ENCODE peak calls at places on chromosomes 3 and 15, in six cellular contexts. G is bronchial epithelial cell, K is HL-60, E is glutamatergic neuron, U is endothelial cell, C is LNCaP clone FGC. B is an unnamed sample.

GRCh38 chr15:79218588-79219200 is 63.8 kb upstream of the ANKRD34C start:
- DNase-seq in G (peak), K (no peak), E (no peak), U (no peak), C (peak), B (no peak)

GRCh38 chr3:5489536-5489935 is 302.0 kb downstream of the EDEM1 start:
- DNase-seq in G (no peak), K (no peak), E (no peak), U (no peak), C (no peak), B (no peak)

GRCh38 chr3:165919284-165919683 is 82.1 kb upstream of the BCHE start:
- DNase-seq in G (no peak), K (no peak), E (no peak), U (no peak), C (no peak), B (no peak)

GRCh38 chr15:53833134-53833624 is 73.7 kb upstream of the WDR72 start:
- DNase-seq in G (no peak), K (no peak), E (no peak), U (no peak), C (peak), B (no peak)

GRCh38 chr3:55897573-55898224 is 410.6 kb upstream of the WNT5A start:
- DNase-seq in G (peak), K (no peak), E (no peak), U (peak), C (peak), B (no peak)

GRCh38 chr3:37887824-37888223 is 26.1 kb downstream of the CTDSPL start:
- DNase-seq in G (no peak), K (no peak), E (no peak), U (no peak), C (no peak), B (no peak)

GRCh38 chr15:89139613-89140499 is 51.6 kb downstream of the ABHD2 start:
- DNase-seq in G (no peak), K (no peak), E (peak), U (no peak), C (peak), B (no peak)

GRCh38 chr3:168341965-168342719 is 246.4 kb upstream of the GOLIM4 start:
- DNase-seq in G (no peak), K (no peak), E (no peak), U (no peak), C (no peak), B (no peak)

GRCh38 chr3:41650406-41650805 is 311.5 kb downstream of the ULK4 start:
- DNase-seq in G (no peak), K (no peak), E (no peak), U (no peak), C (no peak), B (no peak)

GRCh38 chr15:88894348-88894818 is 961 bp downstream of the HAPLN3 start:
- DNase-seq in G (peak), K (peak), E (peak), U (peak), C (no peak), B (no peak)

GRCh38 chr3:101954946-101955345 is 105.6 kb downstream of the NFKBIZ start:
- DNase-seq in G (no peak), K (no peak), E (no peak), U (no peak), C (no peak), B (no peak)

GRCh38 chr15:33985751-33986150 is 17.5 kb downstream of the CHRM5 start:
- DNase-seq in G (no peak), K (no peak), E (no peak), U (no peak), C (no peak), B (no peak)

GRCh38 chr15:81071130-81071529 is 62.9 kb upstream of the CFAP161 start:
- DNase-seq in G (peak), K (no peak), E (no peak), U (no peak), C (no peak), B (no peak)

GRCh38 chr3:146834917-146835316 is 229.8 kb upstream of the PLSCR5 start:
- DNase-seq in G (no peak), K (no peak), E (no peak), U (no peak), C (peak), B (no peak)

GRCh38 chr3:48119495-48120193 is 68.6 kb downstream of the CDC25A start:
- DNase-seq in G (no peak), K (no peak), E (no peak), U (no peak), C (no peak), B (no peak)

GRCh38 chr3:194294199-194294887 is 56.8 kb downstream of the CPN2 start:
- DNase-seq in G (no peak), K (no peak), E (peak), U (no peak), C (no peak), B (no peak)

GRCh38 chr15:85766007-85766831 is 28.5 kb downstream of the KLHL25 start:
- DNase-seq in G (no peak), K (no peak), E (peak), U (no peak), C (no peak), B (no peak)

GRCh38 chr15:77871838-77872371 is 205.6 kb downstream of the TBC1D2B start:
- DNase-seq in G (no peak), K (no peak), E (peak), U (peak), C (no peak), B (no peak)

GRCh38 chr3:129908417-129908816 is 14.9 kb upstream of the TMCC1 start:
- DNase-seq in G (no peak), K (no peak), E (no peak), U (no peak), C (peak), B (no peak)

GRCh38 chr3:194136519-194137313 is 768 bp downstream of the HES1 start:
- DNase-seq in G (peak), K (peak), E (peak), U (peak), C (peak), B (no peak)

GRCh38 chr3:129116482-129116946 is 5.1 kb downstream of the RAB43 start:
- DNase-seq in G (no peak), K (peak), E (no peak), U (no peak), C (no peak), B (no peak)

GRCh38 chr15:35519536-35520149 is 26.3 kb downstream of the DPH6 start:
- DNase-seq in G (peak), K (peak), E (no peak), U (peak), C (peak), B (no peak)

GRCh38 chr15:35522061-35522460 is 23.9 kb downstream of the DPH6 start:
- DNase-seq in G (no peak), K (no peak), E (no peak), U (peak), C (no peak), B (peak)
- TF ChIP-seq CTCF in G (no peak), K (no peak), E (peak), U (peak), C (no peak), B (peak)

DNA sequence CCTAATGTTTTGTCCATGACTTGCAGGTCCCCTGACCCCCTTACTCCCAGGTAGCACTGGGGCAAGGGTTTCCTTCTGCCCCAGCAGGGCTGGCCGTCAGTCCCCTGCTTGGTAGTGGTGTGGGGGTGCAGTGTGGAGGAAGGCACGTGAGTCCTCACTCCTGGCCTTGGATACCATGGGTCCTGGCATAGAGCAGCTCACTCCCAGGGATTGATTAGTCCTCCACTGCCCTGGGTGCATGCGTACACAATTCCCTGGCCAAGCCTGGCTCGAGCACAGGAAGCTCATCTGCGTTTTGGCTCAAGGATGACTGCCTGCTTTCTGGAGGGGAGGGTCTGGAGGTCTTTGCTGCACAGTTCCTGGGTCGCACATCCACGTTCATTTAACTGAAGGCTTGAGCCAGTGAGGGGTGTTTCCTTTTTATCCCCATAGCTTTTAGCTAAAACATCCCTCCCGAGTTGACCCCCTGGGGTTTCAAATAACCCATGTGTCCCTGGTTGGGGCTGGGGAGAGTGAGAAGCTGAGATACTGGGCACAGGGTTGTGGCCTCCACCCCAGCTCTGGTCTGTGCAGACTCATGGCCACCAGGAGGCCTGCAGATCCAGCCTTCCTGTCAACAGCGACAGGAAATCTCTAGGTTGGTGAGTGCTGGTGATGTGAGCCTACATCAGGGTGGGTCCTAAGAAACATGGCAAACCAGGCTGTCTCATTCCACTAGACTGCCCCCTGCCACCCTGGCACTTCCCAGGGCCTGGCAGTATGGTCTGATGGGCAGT is 11.5 kb downstream of the HEMK1 start:
- DNase-seq in G (no peak), K (no peak), E (no peak), U (no peak), C (no peak), B (no peak)
- TF ChIP-seq CTCF in G (no peak), K (no peak), E (no peak), U (peak), C (no peak), B (no peak)

GRCh38 chr3:192108820-192109219 is 618.5 kb downstream of the FGF12 start:
- DNase-seq in G (no peak), K (no peak), E (no peak), U (no peak), C (no peak), B (no peak)
- TF ChIP-seq CTCF in G (no peak), K (no peak), E (no peak), U (no peak), C (no peak), B (no peak)

GRCh38 chr15:39438795-39439577 is 141.9 kb upstream of the THBS1 start:
- DNase-seq in G (no peak), K (no peak), E (no peak), U (no peak), C (no peak), B (no peak)
- TF ChIP-seq CTCF in G (peak), K (no peak), E (no peak), U (no peak), C (peak), B (no peak)

DNA sequence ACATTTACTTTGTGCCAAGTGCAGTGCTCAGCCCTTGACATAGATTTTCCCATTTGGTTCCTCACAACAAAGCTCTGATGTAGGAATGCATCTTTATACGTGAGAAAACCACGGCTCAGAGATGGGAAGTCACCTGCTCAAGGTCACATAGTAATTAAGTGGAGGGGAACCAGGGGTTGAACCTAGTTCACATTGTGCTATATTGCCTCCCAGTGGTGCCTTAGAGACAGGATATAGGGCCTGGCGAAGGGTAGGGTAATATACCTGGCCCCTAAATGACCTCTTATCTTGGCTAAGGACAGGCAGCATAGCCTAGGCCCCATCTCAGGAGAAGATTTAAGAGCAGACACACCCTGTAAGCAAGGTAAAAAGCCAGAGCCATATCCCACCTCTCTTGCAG is 71.5 kb downstream of the FOXP1 start:
- DNase-seq in G (no peak), K (peak), E (no peak), U (no peak), C (no peak), B (no peak)
- TF ChIP-seq CTCF in G (peak), K (peak), E (no peak), U (no peak), C (peak), B (no peak)

GRCh38 chr3:15983693-15984092 is 185.9 kb upstream of the ANKRD28 start:
- DNase-seq in G (no peak), K (no peak), E (no peak), U (no peak), C (no peak), B (no peak)

DNA sequence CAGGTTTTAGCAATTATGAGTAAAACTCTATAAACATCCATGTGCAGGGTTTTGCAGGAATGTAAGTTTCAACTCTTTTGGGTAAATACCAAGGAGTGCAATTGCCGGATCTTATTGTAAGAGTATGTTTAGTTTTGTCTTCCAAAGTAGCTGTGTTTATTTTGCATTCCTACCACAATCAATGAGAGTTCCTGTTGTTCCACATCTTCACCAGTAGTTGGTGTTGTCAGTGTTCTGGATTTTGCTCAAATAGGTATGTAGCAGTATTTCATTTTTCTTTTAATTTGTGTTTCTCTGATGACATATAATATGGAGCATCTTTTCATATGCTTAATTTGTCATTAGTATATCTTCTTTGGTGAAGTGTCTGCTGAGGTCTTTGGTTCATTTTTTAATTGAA is 185.1 kb upstream of the GALNT15 start:
- DNase-seq in G (peak), K (no peak), E (no peak), U (no peak), C (no peak), B (peak)
- TF ChIP-seq CTCF in G (peak), K (peak), E (peak), U (peak), C (peak), B (peak)

DNA sequence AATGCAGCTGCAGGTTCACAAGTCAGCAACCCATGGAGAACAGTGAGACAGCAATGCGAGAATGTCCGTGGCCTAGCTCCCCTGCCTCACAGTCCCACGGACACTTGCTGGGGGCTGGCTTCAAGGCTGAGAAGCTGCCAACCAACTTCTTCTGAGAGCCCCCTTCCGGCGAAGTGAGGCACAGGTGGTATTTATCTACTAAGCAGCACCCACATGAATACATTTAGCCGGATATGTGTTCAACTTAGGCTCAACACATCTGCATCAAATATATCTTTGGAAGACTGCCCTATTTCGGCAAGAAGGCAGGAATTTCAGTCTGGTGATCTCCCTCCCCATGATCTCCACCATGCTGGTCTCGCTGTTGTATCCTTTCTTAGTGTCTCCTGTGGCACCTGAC is 341.0 kb upstream of the NR2E3 start:
- DNase-seq in G (no peak), K (no peak), E (no peak), U (no peak), C (no peak), B (peak)
- TF ChIP-seq CTCF in G (no peak), K (no peak), E (no peak), U (no peak), C (no peak), B (peak)

GRCh38 chr3:10286596-10287295 is 6.0 kb downstream of the GHRL start:
- DNase-seq in G (peak), K (no peak), E (no peak), U (no peak), C (no peak), B (peak)
- TF ChIP-seq CTCF in G (peak), K (no peak), E (no peak), U (no peak), C (peak), B (peak)

B was measured in AG09319.